ENCODE peak calls at places on chromosomes 7 and 10, in seven cellular contexts. One of them, this sample, is unnamed.

GRCh38 chr10:110380255-110380654 is 75.5 kb upstream of the SMNDC1 start:
- DNase-seq in epithelial cell of esophagus: no peak
- DNase-seq in heart left ventricle: no peak
- DNase-seq in upper lobe of right lung: no peak
- DNase-seq in left ventricle myocardium inferior: no peak
- DNase-seq in ovary: no peak
- DNase-seq in astrocyte of the spinal cord: no peak
- DNase-seq in this sample: no peak

GRCh38 chr7:19023477-19023876 is 94.0 kb downstream of the TWIST1 start:
- DNase-seq in epithelial cell of esophagus: no peak
- DNase-seq in heart left ventricle: no peak
- DNase-seq in upper lobe of right lung: no peak
- DNase-seq in left ventricle myocardium inferior: no peak
- DNase-seq in ovary: no peak
- DNase-seq in astrocyte of the spinal cord: no peak
- DNase-seq in this sample: no peak

GRCh38 chr10:34346516-34347150 is 468.5 kb downstream of the PARD3 start:
- DNase-seq in epithelial cell of esophagus: no peak
- DNase-seq in heart left ventricle: no peak
- DNase-seq in upper lobe of right lung: no peak
- DNase-seq in left ventricle myocardium inferior: no peak
- DNase-seq in ovary: no peak
- DNase-seq in astrocyte of the spinal cord: no peak
- DNase-seq in this sample: peak; percentile 23

GRCh38 chr7:55060690-55061414 is 42.0 kb downstream of the EGFR start:
- DNase-seq in epithelial cell of esophagus: no peak
- DNase-seq in heart left ventricle: no peak
- DNase-seq in upper lobe of right lung: no peak
- DNase-seq in left ventricle myocardium inferior: no peak
- DNase-seq in ovary: no peak
- DNase-seq in astrocyte of the spinal cord: peak; percentile 51
- DNase-seq in this sample: peak; percentile 68

GRCh38 chr7:7956531-7957221 is 11.9 kb upstream of the GLCCI1 start:
- DNase-seq in epithelial cell of esophagus: peak; percentile 87
- DNase-seq in heart left ventricle: no peak
- DNase-seq in upper lobe of right lung: no peak
- DNase-seq in left ventricle myocardium inferior: no peak
- DNase-seq in ovary: no peak
- DNase-seq in astrocyte of the spinal cord: peak; percentile 52
- DNase-seq in this sample: peak; percentile 52

GRCh38 chr7:142188846-142189245 is 69.0 kb downstream of the PRSS58 start:
- DNase-seq in epithelial cell of esophagus: peak; percentile 44
- DNase-seq in heart left ventricle: no peak
- DNase-seq in upper lobe of right lung: no peak
- DNase-seq in left ventricle myocardium inferior: no peak
- DNase-seq in ovary: no peak
- DNase-seq in astrocyte of the spinal cord: peak; percentile 32
- DNase-seq in this sample: peak; percentile 31

GRCh38 chr7:137983308-137984008 is 18.4 kb downstream of the CREB3L2 start:
- DNase-seq in epithelial cell of esophagus: no peak
- DNase-seq in heart left ventricle: peak; percentile 56
- DNase-seq in upper lobe of right lung: no peak
- DNase-seq in left ventricle myocardium inferior: no peak
- DNase-seq in ovary: no peak
- DNase-seq in astrocyte of the spinal cord: no peak
- DNase-seq in this sample: no peak

GRCh38 chr10:117762819-117763172 is 220.2 kb downstream of the EMX2 start:
- DNase-seq in epithelial cell of esophagus: no peak
- DNase-seq in heart left ventricle: no peak
- DNase-seq in upper lobe of right lung: no peak
- DNase-seq in left ventricle myocardium inferior: no peak
- DNase-seq in ovary: no peak
- DNase-seq in astrocyte of the spinal cord: no peak
- DNase-seq in this sample: peak; percentile 24

GRCh38 chr7:100061518-100062193 is 12.1 kb downstream of the ZSCAN21 start:
- DNase-seq in epithelial cell of esophagus: no peak
- DNase-seq in heart left ventricle: no peak
- DNase-seq in upper lobe of right lung: no peak
- DNase-seq in left ventricle myocardium inferior: no peak
- DNase-seq in ovary: no peak
- DNase-seq in astrocyte of the spinal cord: no peak
- DNase-seq in this sample: no peak

GRCh38 chr7:116598278-116598677 is 73.4 kb downstream of the CAV1 start:
- DNase-seq in epithelial cell of esophagus: no peak
- DNase-seq in heart left ventricle: no peak
- DNase-seq in upper lobe of right lung: no peak
- DNase-seq in left ventricle myocardium inferior: no peak
- DNase-seq in ovary: no peak
- DNase-seq in astrocyte of the spinal cord: no peak
- DNase-seq in this sample: peak; percentile 30

GRCh38 chr10:82660205-82660604 is 785.2 kb downstream of the NRG3 start:
- DNase-seq in epithelial cell of esophagus: no peak
- DNase-seq in heart left ventricle: no peak
- DNase-seq in upper lobe of right lung: no peak
- DNase-seq in left ventricle myocardium inferior: no peak
- DNase-seq in ovary: no peak
- DNase-seq in astrocyte of the spinal cord: peak; percentile 4
- DNase-seq in this sample: peak; percentile 5

GRCh38 chr7:137880432-137880831 is 33.7 kb upstream of the DGKI start:
- DNase-seq in epithelial cell of esophagus: peak; percentile 94
- DNase-seq in heart left ventricle: no peak
- DNase-seq in upper lobe of right lung: no peak
- DNase-seq in left ventricle myocardium inferior: no peak
- DNase-seq in ovary: no peak
- DNase-seq in astrocyte of the spinal cord: peak; percentile 91
- DNase-seq in this sample: peak; percentile 94

GRCh38 chr10:97109562-97109961 is 76.2 kb downstream of the SLIT1 start:
- DNase-seq in epithelial cell of esophagus: no peak
- DNase-seq in heart left ventricle: no peak
- DNase-seq in upper lobe of right lung: no peak
- DNase-seq in left ventricle myocardium inferior: no peak
- DNase-seq in ovary: no peak
- DNase-seq in astrocyte of the spinal cord: no peak
- DNase-seq in this sample: no peak

GRCh38 chr7:105218215-105218614 is 170.5 kb downstream of the SRPK2 start:
- DNase-seq in epithelial cell of esophagus: peak; percentile 86
- DNase-seq in heart left ventricle: no peak
- DNase-seq in upper lobe of right lung: no peak
- DNase-seq in left ventricle myocardium inferior: no peak
- DNase-seq in ovary: no peak
- DNase-seq in astrocyte of the spinal cord: no peak
- DNase-seq in this sample: no peak

GRCh38 chr10:3472705-3473078 is 300.1 kb upstream of the PITRM1 start:
- DNase-seq in epithelial cell of esophagus: peak; percentile 91
- DNase-seq in heart left ventricle: no peak
- DNase-seq in upper lobe of right lung: no peak
- DNase-seq in left ventricle myocardium inferior: no peak
- DNase-seq in ovary: no peak
- DNase-seq in astrocyte of the spinal cord: peak; percentile 43
- DNase-seq in this sample: peak; percentile 58
- H3K4me3 ChIP-seq in epithelial cell of esophagus: no peak overlapping the region
- H3K4me3 ChIP-seq in heart left ventricle: peak overlapping the region; percentile 38
- H3K4me3 ChIP-seq in upper lobe of right lung: peak overlapping the region; percentile 37
- H3K4me3 ChIP-seq in left ventricle myocardium inferior: peak overlapping the region; percentile 49
- H3K4me3 ChIP-seq in ovary: peak overlapping the region; percentile 16
- H3K4me3 ChIP-seq in astrocyte of the spinal cord: no peak overlapping the region
- H3K4me3 ChIP-seq in this sample: no peak overlapping the region

GRCh38 chr10:69005704-69006103 is 17.1 kb downstream of the KIFBP start:
- DNase-seq in epithelial cell of esophagus: no peak
- DNase-seq in heart left ventricle: no peak
- DNase-seq in upper lobe of right lung: no peak
- DNase-seq in left ventricle myocardium inferior: no peak
- DNase-seq in ovary: no peak
- DNase-seq in astrocyte of the spinal cord: no peak
- DNase-seq in this sample: no peak

GRCh38 chr10:69009360-69009759 is 20.8 kb downstream of the KIFBP start:
- DNase-seq in epithelial cell of esophagus: no peak
- DNase-seq in heart left ventricle: no peak
- DNase-seq in upper lobe of right lung: no peak
- DNase-seq in left ventricle myocardium inferior: no peak
- DNase-seq in ovary: no peak
- DNase-seq in astrocyte of the spinal cord: no peak
- DNase-seq in this sample: no peak

GRCh38 chr10:69010151-69010640 is 21.6 kb downstream of the KIFBP start:
- DNase-seq in epithelial cell of esophagus: no peak
- DNase-seq in heart left ventricle: no peak
- DNase-seq in upper lobe of right lung: no peak
- DNase-seq in left ventricle myocardium inferior: no peak
- DNase-seq in ovary: no peak
- DNase-seq in astrocyte of the spinal cord: no peak
- DNase-seq in this sample: peak; percentile 76

GRCh38 chr10:69004821-69005220 is 16.2 kb downstream of the KIFBP start:
- DNase-seq in epithelial cell of esophagus: peak; percentile 46
- DNase-seq in heart left ventricle: no peak
- DNase-seq in upper lobe of right lung: no peak
- DNase-seq in left ventricle myocardium inferior: no peak
- DNase-seq in ovary: no peak
- DNase-seq in astrocyte of the spinal cord: peak; percentile 58
- DNase-seq in this sample: peak; percentile 82

DNA sequence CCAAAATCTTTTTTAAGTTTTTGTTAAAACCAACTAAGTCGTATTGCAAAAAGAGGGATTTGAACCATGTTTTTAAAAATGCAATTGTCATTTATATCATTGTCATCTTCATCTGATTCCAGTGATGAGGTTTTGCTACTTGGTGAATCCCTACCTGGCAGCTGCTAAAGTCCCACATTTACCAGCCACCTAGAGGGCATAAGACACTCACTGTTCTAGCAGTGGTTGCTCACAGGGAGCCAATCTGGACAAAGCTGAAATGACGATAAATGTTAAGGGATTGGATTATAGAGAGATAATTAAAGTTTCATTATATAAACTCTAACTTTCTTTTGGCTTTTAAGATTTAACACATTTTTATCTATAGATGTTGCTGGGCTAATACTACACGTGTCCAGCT is 18.7 kb downstream of the KIFBP start:
- DNase-seq in epithelial cell of esophagus: no peak
- DNase-seq in heart left ventricle: no peak
- DNase-seq in upper lobe of right lung: no peak
- DNase-seq in left ventricle myocardium inferior: no peak
- DNase-seq in ovary: no peak
- DNase-seq in astrocyte of the spinal cord: no peak
- DNase-seq in this sample: no peak
- TF ChIP-seq CTCF in epithelial cell of esophagus: no peak
- TF ChIP-seq CTCF in heart left ventricle: no peak
- TF ChIP-seq CTCF in upper lobe of right lung: no peak
- TF ChIP-seq CTCF in left ventricle myocardium inferior: no peak
- TF ChIP-seq CTCF in ovary: no peak
- TF ChIP-seq CTCF in astrocyte of the spinal cord: no peak
- TF ChIP-seq CTCF in this sample: peak; percentile 26

GRCh38 chr10:31948021-31948420 is 19.4 kb upstream of the ARHGAP12 start:
- DNase-seq in epithelial cell of esophagus: no peak
- DNase-seq in heart left ventricle: no peak
- DNase-seq in upper lobe of right lung: no peak
- DNase-seq in left ventricle myocardium inferior: no peak
- DNase-seq in ovary: no peak
- DNase-seq in astrocyte of the spinal cord: no peak
- DNase-seq in this sample: no peak
- H3K4me3 ChIP-seq in epithelial cell of esophagus: no peak overlapping the region
- H3K4me3 ChIP-seq in heart left ventricle: no peak overlapping the region
- H3K4me3 ChIP-seq in upper lobe of right lung: peak overlapping the region; percentile 12
- H3K4me3 ChIP-seq in left ventricle myocardium inferior: no peak overlapping the region
- H3K4me3 ChIP-seq in ovary: no peak overlapping the region
- H3K4me3 ChIP-seq in astrocyte of the spinal cord: no peak overlapping the region
- H3K4me3 ChIP-seq in this sample: no peak overlapping the region

GRCh38 chr10:59880019-59880717 is 26.2 kb downstream of the CCDC6 start:
- DNase-seq in epithelial cell of esophagus: no peak
- DNase-seq in heart left ventricle: no peak
- DNase-seq in upper lobe of right lung: no peak
- DNase-seq in left ventricle myocardium inferior: no peak
- DNase-seq in ovary: no peak
- DNase-seq in astrocyte of the spinal cord: no peak
- DNase-seq in this sample: no peak
- TF ChIP-seq CTCF in epithelial cell of esophagus: no peak
- TF ChIP-seq CTCF in heart left ventricle: no peak
- TF ChIP-seq CTCF in upper lobe of right lung: no peak
- TF ChIP-seq CTCF in left ventricle myocardium inferior: no peak
- TF ChIP-seq CTCF in ovary: no peak
- TF ChIP-seq CTCF in astrocyte of the spinal cord: no peak
- TF ChIP-seq CTCF in this sample: no peak

DNA sequence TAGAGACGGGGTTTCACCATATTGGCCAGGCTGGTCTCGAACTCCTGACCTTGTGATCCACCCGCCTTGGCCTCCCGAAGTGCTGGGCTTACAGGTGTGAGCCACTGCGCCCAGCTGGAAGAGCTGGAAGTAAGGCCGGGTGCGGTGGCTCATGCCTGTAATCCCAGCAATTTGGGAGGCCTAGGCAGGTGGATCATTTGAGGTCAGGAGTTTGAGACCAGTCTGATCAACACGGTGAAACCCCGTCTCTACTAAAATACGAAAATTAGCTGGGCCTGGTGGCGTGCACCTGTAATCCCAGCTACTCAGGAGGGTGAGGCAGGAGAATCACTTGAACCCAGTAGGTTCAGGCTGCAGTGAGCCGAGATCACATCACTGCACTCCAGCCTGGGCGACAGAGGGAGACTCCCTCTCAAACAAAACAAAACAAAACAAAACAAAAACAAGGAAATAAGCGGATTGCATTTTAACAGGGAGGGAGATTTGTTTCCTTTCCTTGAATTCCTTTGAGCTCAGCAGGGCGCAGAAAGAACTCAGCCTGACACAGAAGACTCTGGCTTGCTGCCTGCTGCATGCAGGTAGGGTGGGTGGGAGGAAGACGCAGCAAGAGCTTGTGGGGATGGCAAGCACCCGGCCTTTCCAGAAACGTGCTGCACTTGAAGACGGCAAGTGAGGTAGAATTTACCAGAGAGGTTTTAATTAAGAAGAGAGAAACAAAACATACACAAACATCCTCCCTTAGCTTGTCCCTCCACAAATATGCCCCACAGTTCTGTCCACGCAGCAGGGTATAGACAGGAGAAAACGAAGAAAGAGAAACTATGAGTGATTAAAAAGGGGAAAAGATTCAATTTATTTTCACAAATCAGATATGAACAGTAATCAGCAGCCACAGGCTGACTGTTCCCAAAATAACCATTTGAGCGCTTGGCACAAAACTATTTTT is 148.0 kb downstream of the RNF216 start:
- DNase-seq in epithelial cell of esophagus: no peak
- DNase-seq in heart left ventricle: no peak
- DNase-seq in upper lobe of right lung: peak; percentile 25
- DNase-seq in left ventricle myocardium inferior: no peak
- DNase-seq in ovary: no peak
- DNase-seq in astrocyte of the spinal cord: peak; percentile 34
- DNase-seq in this sample: peak; percentile 47
- H3K4me3 ChIP-seq in epithelial cell of esophagus: no peak overlapping the region
- H3K4me3 ChIP-seq in heart left ventricle: peak overlapping the region; percentile 2
- H3K4me3 ChIP-seq in upper lobe of right lung: no peak overlapping the region
- H3K4me3 ChIP-seq in left ventricle myocardium inferior: peak overlapping the region; percentile 20
- H3K4me3 ChIP-seq in ovary: no peak overlapping the region
- H3K4me3 ChIP-seq in astrocyte of the spinal cord: no peak overlapping the region
- H3K4me3 ChIP-seq in this sample: no peak overlapping the region

GRCh38 chr7:3378390-3379120 is 77.5 kb downstream of the SDK1 start:
- DNase-seq in epithelial cell of esophagus: no peak
- DNase-seq in heart left ventricle: no peak
- DNase-seq in upper lobe of right lung: no peak
- DNase-seq in left ventricle myocardium inferior: no peak
- DNase-seq in ovary: no peak
- DNase-seq in astrocyte of the spinal cord: no peak
- DNase-seq in this sample: no peak
- TF ChIP-seq CTCF in epithelial cell of esophagus: no peak
- TF ChIP-seq CTCF in heart left ventricle: no peak
- TF ChIP-seq CTCF in upper lobe of right lung: no peak
- TF ChIP-seq CTCF in left ventricle myocardium inferior: no peak
- TF ChIP-seq CTCF in ovary: no peak
- TF ChIP-seq CTCF in astrocyte of the spinal cord: no peak
- TF ChIP-seq CTCF in this sample: no peak

GRCh38 chr10:22087365-22087738 is 83.8 kb upstream of the DNAJC1 start:
- DNase-seq in epithelial cell of esophagus: no peak
- DNase-seq in heart left ventricle: no peak
- DNase-seq in upper lobe of right lung: no peak
- DNase-seq in left ventricle myocardium inferior: no peak
- DNase-seq in ovary: no peak
- DNase-seq in astrocyte of the spinal cord: no peak
- DNase-seq in this sample: no peak

GRCh38 chr10:22086730-22087364 is 83.3 kb upstream of the DNAJC1 start:
- DNase-seq in epithelial cell of esophagus: peak; percentile 68
- DNase-seq in heart left ventricle: peak; percentile 79
- DNase-seq in upper lobe of right lung: peak; percentile 73
- DNase-seq in left ventricle myocardium inferior: peak; percentile 90
- DNase-seq in ovary: peak; percentile 82
- DNase-seq in astrocyte of the spinal cord: peak; percentile 82
- DNase-seq in this sample: peak; percentile 91
- H3K4me3 ChIP-seq in epithelial cell of esophagus: no peak overlapping the region
- H3K4me3 ChIP-seq in heart left ventricle: no peak overlapping the region
- H3K4me3 ChIP-seq in upper lobe of right lung: no peak overlapping the region
- H3K4me3 ChIP-seq in left ventricle myocardium inferior: no peak overlapping the region
- H3K4me3 ChIP-seq in ovary: no peak overlapping the region
- H3K4me3 ChIP-seq in astrocyte of the spinal cord: no peak overlapping the region
- H3K4me3 ChIP-seq in this sample: no peak overlapping the region